ENCODE peak calls at places on chromosomes 4 and X, in seven cellular contexts. C, D, H, R, A, Y and L are unnamed samples.

GRCh38 chrX:153865685-153866084 is 20.3 kb downstream of the L1CAM start:
- DNase-seq in D (no peak), R (no peak), Y (no peak), A (no peak), H (no peak), C (no peak), L (no peak)

GRCh38 chrX:74422576-74423288 is 1.4 kb downstream of the SLC16A2 start:
- DNase-seq in C (no peak), H (peak), R (peak), Y (no peak), A (peak), D (peak), L (no peak)

GRCh38 chr4:185811509-185812364 is at the start of gene SORBS2:
- DNase-seq in C (no peak), H (peak), R (peak), A (peak), Y (no peak), D (peak), L (peak)

GRCh38 chr4:83522239-83522638 is 13.7 kb upstream of the GPAT3 start:
- DNase-seq in H (no peak), C (no peak), A (no peak), Y (no peak), R (no peak), D (no peak), L (no peak)

GRCh38 chr4:155007660-155008176 is 200.7 kb upstream of the NPY2R start:
- DNase-seq in A (no peak), H (no peak), Y (no peak), R (no peak), C (no peak), D (no peak), L (no peak)

GRCh38 chr4:40065010-40065409 is 8.4 kb downstream of the N4BP2 start:
- DNase-seq in D (no peak), A (no peak), Y (no peak), R (no peak), H (no peak), C (no peak), L (no peak)

GRCh38 chrX:101377542-101377941 is 8.4 kb downstream of the BTK start:
- DNase-seq in D (no peak), Y (no peak), A (no peak), H (no peak), C (no peak), R (no peak), L (no peak)

GRCh38 chr4:110041742-110042141 is 129.1 kb downstream of the EGF start:
- DNase-seq in R (peak), A (no peak), C (peak), Y (no peak), D (no peak), H (no peak), L (no peak)

DNA sequence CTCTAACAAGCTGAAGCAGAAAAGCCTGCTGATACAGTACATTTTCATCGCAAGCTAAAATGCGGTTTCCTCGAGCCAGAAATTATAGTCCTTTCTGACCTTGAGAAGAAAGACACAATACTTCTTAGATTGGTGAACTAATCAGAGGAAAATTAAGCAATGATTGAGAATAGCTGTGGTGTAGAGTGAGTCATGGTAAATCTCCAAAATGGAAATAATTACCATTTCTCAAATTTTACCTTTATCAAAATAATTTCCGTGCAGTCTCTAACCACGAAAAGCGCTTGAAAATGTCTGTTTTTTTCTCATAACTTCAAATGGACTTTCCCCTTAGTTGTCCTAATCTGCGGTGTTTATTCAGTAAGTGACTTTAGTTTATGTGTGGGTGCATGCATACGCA is 190.2 kb downstream of the CPE start:
- DNase-seq in H (no peak), A (no peak), D (no peak), Y (no peak), R (no peak), C (no peak), L (no peak)
- H3K4me3 ChIP-seq in H (no peak), A (no peak), D (no peak), Y (no peak), R (no peak), C (no peak), L (no peak)

DNA sequence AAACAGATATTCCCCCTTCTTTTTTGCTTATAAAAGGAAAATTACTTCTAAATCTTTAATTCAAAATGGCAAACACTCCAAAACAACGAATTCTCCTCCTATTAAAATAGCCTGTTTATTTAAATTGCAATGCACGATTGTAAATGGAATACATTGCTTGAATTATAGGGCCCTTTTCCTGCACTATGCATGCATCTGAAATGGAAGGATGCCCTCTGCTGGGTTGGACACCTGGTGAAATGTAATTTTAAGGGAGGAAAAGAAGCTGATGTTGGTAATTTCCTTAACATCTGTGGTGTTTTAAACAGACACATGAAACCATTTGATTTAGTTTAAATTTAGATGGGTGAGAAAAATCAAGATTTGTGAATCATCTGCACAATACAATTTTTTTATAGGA is 72.8 kb downstream of the GRXCR1 start:
- DNase-seq in R (no peak), A (no peak), Y (no peak), H (no peak), C (no peak), D (no peak), L (no peak)
- TF ChIP-seq CTCF in R (peak), A (no peak), Y (no peak), H (no peak), C (no peak), D (no peak), L (no peak)

GRCh38 chr4:173478136-173478860 is 51.7 kb downstream of the HAND2 start:
- DNase-seq in C (no peak), A (no peak), H (no peak), R (no peak), D (peak), Y (no peak), L (no peak)
- H3K4me3 ChIP-seq in C (no peak), A (no peak), H (no peak), R (no peak), D (no peak), Y (no peak), L (no peak)

DNA sequence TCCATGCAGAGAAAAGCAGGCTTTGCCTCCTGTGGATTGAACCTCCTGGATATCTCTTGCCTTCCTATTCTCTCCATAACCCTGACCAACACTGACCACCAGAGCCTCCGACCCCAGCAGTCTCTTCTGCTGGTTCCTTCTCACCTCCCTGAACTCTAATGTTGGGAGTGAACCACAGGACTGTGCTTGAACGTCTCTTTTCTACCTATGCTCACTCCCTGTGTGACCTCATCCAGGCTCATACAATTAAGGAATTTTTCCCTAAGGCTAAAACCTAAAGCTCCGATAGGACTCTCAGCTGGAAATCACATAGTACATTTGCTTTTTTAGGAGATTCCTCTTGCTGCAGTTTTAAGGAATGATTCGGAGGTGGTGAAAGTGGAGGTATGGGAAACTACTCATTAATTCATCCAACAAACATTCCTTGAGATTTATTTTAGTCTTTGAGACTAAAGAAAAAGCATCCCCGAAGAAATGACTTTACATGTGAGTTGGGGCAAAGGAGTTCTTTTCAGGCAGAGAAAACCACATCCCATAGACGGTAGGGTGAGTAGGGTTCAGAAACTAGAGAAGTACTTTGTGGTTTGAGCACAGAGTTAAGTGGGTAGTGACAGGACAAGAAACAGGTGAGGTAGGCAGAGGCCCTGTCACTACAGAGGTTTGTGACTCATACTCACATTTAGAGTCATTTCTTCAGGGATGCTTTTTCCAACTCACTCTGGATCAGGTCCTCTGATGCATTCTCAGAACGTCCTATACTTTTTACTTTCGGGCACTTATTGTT is 30.8 kb downstream of the NDNF start:
- DNase-seq in Y (no peak), R (no peak), D (no peak), C (no peak), H (no peak), A (no peak), L (peak)
- TF ChIP-seq CTCF in Y (no peak), R (no peak), D (no peak), C (no peak), H (no peak), A (no peak), L (no peak)